ENCODE peak calls at places on chromosome 20, in eight cellular contexts. One of them, this sample, is unnamed.
A peak's percentile ranks its signal among the peaks of the same experiment; 100 is the strongest.

GRCh38 chr20:44888226-44889103 is 3.0 kb downstream of the YWHAB start:
- DNase-seq in NB4: peak; percentile 24
- DNase-seq in epithelial cell of esophagus: peak; percentile 84
- DNase-seq in HFF-Myc: no peak
- DNase-seq in heart right ventricle: no peak
- DNase-seq in AG04450: no peak
- DNase-seq in upper lobe of right lung: no peak
- DNase-seq in A549: peak; percentile 33
- DNase-seq in this sample: no peak

GRCh38 chr20:25356294-25356933 is 34.2 kb downstream of the ABHD12 start:
- DNase-seq in NB4: no peak
- DNase-seq in epithelial cell of esophagus: no peak
- DNase-seq in HFF-Myc: no peak
- DNase-seq in heart right ventricle: no peak
- DNase-seq in AG04450: no peak
- DNase-seq in upper lobe of right lung: no peak
- DNase-seq in A549: no peak
- DNase-seq in this sample: no peak

GRCh38 chr20:39429716-39430115 is 467.6 kb downstream of the DHX35 start:
- DNase-seq in NB4: no peak
- DNase-seq in epithelial cell of esophagus: peak; percentile 1
- DNase-seq in HFF-Myc: no peak
- DNase-seq in heart right ventricle: no peak
- DNase-seq in AG04450: no peak
- DNase-seq in upper lobe of right lung: no peak
- DNase-seq in A549: no peak
- DNase-seq in this sample: no peak

GRCh38 chr20:45355209-45355608 is 7.0 kb upstream of the SDC4 start:
- DNase-seq in NB4: no peak
- DNase-seq in epithelial cell of esophagus: peak; percentile 70
- DNase-seq in HFF-Myc: no peak
- DNase-seq in heart right ventricle: no peak
- DNase-seq in AG04450: no peak
- DNase-seq in upper lobe of right lung: no peak
- DNase-seq in A549: no peak
- DNase-seq in this sample: no peak

GRCh38 chr20:20953738-20954657 is 152.2 kb downstream of the LINC00237 start:
- DNase-seq in NB4: no peak
- DNase-seq in epithelial cell of esophagus: no peak
- DNase-seq in HFF-Myc: no peak
- DNase-seq in heart right ventricle: no peak
- DNase-seq in AG04450: no peak
- DNase-seq in upper lobe of right lung: no peak
- DNase-seq in A549: no peak
- DNase-seq in this sample: no peak

GRCh38 chr20:23048283-23049200 is 930 bp downstream of the THBD start:
- DNase-seq in NB4: peak; percentile 89
- DNase-seq in epithelial cell of esophagus: peak; percentile 75
- DNase-seq in HFF-Myc: peak; percentile 4
- DNase-seq in heart right ventricle: peak; percentile 75
- DNase-seq in AG04450: no peak
- DNase-seq in upper lobe of right lung: peak; percentile 88
- DNase-seq in A549: peak; percentile 76
- DNase-seq in this sample: no peak

GRCh38 chr20:48703511-48704219 is 124.1 kb downstream of the PREX1 start:
- DNase-seq in NB4: no peak
- DNase-seq in epithelial cell of esophagus: no peak
- DNase-seq in HFF-Myc: no peak
- DNase-seq in heart right ventricle: peak; percentile 58
- DNase-seq in AG04450: no peak
- DNase-seq in upper lobe of right lung: peak; percentile 31
- DNase-seq in A549: no peak
- DNase-seq in this sample: no peak

GRCh38 chr20:1669304-1669703 is 11.7 kb upstream of the SIRPG start:
- DNase-seq in NB4: no peak
- DNase-seq in epithelial cell of esophagus: no peak
- DNase-seq in HFF-Myc: no peak
- DNase-seq in heart right ventricle: peak; percentile 44
- DNase-seq in AG04450: no peak
- DNase-seq in upper lobe of right lung: no peak
- DNase-seq in A549: peak; percentile 21
- DNase-seq in this sample: peak; percentile 87

GRCh38 chr20:34390769-34391447 is 27.8 kb downstream of the ITCH start:
- DNase-seq in NB4: peak; percentile 34
- DNase-seq in epithelial cell of esophagus: peak; percentile 88
- DNase-seq in HFF-Myc: peak; percentile 71
- DNase-seq in heart right ventricle: no peak
- DNase-seq in AG04450: peak; percentile 67
- DNase-seq in upper lobe of right lung: peak; percentile 66
- DNase-seq in A549: peak; percentile 36
- DNase-seq in this sample: peak; percentile 61

GRCh38 chr20:35049776-35050352 is 42.7 kb downstream of the TRPC4AP start:
- DNase-seq in NB4: no peak
- DNase-seq in epithelial cell of esophagus: no peak
- DNase-seq in HFF-Myc: no peak
- DNase-seq in heart right ventricle: no peak
- DNase-seq in AG04450: no peak
- DNase-seq in upper lobe of right lung: no peak
- DNase-seq in A549: no peak
- DNase-seq in this sample: peak; percentile 3

GRCh38 chr20:42308980-42309524 is 690.9 kb upstream of the CHD6 start:
- DNase-seq in NB4: no peak
- DNase-seq in epithelial cell of esophagus: no peak
- DNase-seq in HFF-Myc: no peak
- DNase-seq in heart right ventricle: no peak
- DNase-seq in AG04450: no peak
- DNase-seq in upper lobe of right lung: no peak
- DNase-seq in A549: no peak
- DNase-seq in this sample: no peak

GRCh38 chr20:42380287-42380686 is 762.1 kb upstream of the CHD6 start:
- DNase-seq in NB4: no peak
- DNase-seq in epithelial cell of esophagus: no peak
- DNase-seq in HFF-Myc: no peak
- DNase-seq in heart right ventricle: no peak
- DNase-seq in AG04450: no peak
- DNase-seq in upper lobe of right lung: no peak
- DNase-seq in A549: no peak
- DNase-seq in this sample: no peak

GRCh38 chr20:48364688-48365421 is 462.9 kb downstream of the PREX1 start:
- DNase-seq in NB4: no peak
- DNase-seq in epithelial cell of esophagus: no peak
- DNase-seq in HFF-Myc: no peak
- DNase-seq in heart right ventricle: no peak
- DNase-seq in AG04450: no peak
- DNase-seq in upper lobe of right lung: no peak
- DNase-seq in A549: no peak
- DNase-seq in this sample: no peak

GRCh38 chr20:36575066-36575743 is 1.8 kb downstream of the TGIF2 start:
- DNase-seq in NB4: peak; percentile 66
- DNase-seq in epithelial cell of esophagus: peak; percentile 35
- DNase-seq in HFF-Myc: no peak
- DNase-seq in heart right ventricle: peak; percentile 46
- DNase-seq in AG04450: no peak
- DNase-seq in upper lobe of right lung: peak; percentile 68
- DNase-seq in A549: peak; percentile 46
- DNase-seq in this sample: peak; percentile 48

GRCh38 chr20:42373049-42373448 is 754.9 kb upstream of the CHD6 start:
- DNase-seq in NB4: no peak
- DNase-seq in epithelial cell of esophagus: no peak
- DNase-seq in HFF-Myc: no peak
- DNase-seq in heart right ventricle: peak; percentile 16
- DNase-seq in AG04450: no peak
- DNase-seq in upper lobe of right lung: no peak
- DNase-seq in A549: no peak
- DNase-seq in this sample: no peak

GRCh38 chr20:22385602-22386299 is 198.6 kb downstream of the FOXA2 start:
- DNase-seq in NB4: no peak
- DNase-seq in epithelial cell of esophagus: peak; percentile 55
- DNase-seq in HFF-Myc: no peak
- DNase-seq in heart right ventricle: no peak
- DNase-seq in AG04450: no peak
- DNase-seq in upper lobe of right lung: no peak
- DNase-seq in A549: peak; percentile 64
- DNase-seq in this sample: no peak

GRCh38 chr20:24148372-24148771 is 159.8 kb upstream of the GGTLC1 start:
- DNase-seq in NB4: peak; percentile 70
- DNase-seq in epithelial cell of esophagus: no peak
- DNase-seq in HFF-Myc: no peak
- DNase-seq in heart right ventricle: no peak
- DNase-seq in AG04450: no peak
- DNase-seq in upper lobe of right lung: peak; percentile 70
- DNase-seq in A549: no peak
- DNase-seq in this sample: no peak

GRCh38 chr20:5928831-5929715 is 21.3 kb downstream of the TRMT6 start:
- DNase-seq in NB4: no peak
- DNase-seq in epithelial cell of esophagus: peak; percentile 66
- DNase-seq in HFF-Myc: no peak
- DNase-seq in heart right ventricle: no peak
- DNase-seq in AG04450: no peak
- DNase-seq in upper lobe of right lung: no peak
- DNase-seq in A549: no peak
- DNase-seq in this sample: no peak

GRCh38 chr20:23047738-23048214 is 1.7 kb downstream of the THBD start:
- DNase-seq in NB4: no peak
- DNase-seq in epithelial cell of esophagus: peak; percentile 59
- DNase-seq in HFF-Myc: no peak
- DNase-seq in heart right ventricle: peak; percentile 47
- DNase-seq in AG04450: no peak
- DNase-seq in upper lobe of right lung: peak; percentile 78
- DNase-seq in A549: no peak
- DNase-seq in this sample: no peak

GRCh38 chr20:34528921-34529297 is 12.7 kb downstream of the DYNLRB1 start:
- DNase-seq in NB4: no peak
- DNase-seq in epithelial cell of esophagus: no peak
- DNase-seq in HFF-Myc: no peak
- DNase-seq in heart right ventricle: peak; percentile 52
- DNase-seq in AG04450: no peak
- DNase-seq in upper lobe of right lung: peak; percentile 84
- DNase-seq in A549: no peak
- DNase-seq in this sample: no peak

GRCh38 chr20:48584391-48585249 is 243.2 kb downstream of the PREX1 start:
- DNase-seq in NB4: no peak
- DNase-seq in epithelial cell of esophagus: no peak
- DNase-seq in HFF-Myc: no peak
- DNase-seq in heart right ventricle: no peak
- DNase-seq in AG04450: no peak
- DNase-seq in upper lobe of right lung: peak; percentile 0
- DNase-seq in A549: no peak
- DNase-seq in this sample: no peak

GRCh38 chr20:14561733-14562132 is 224.3 kb upstream of the FLRT3 start:
- DNase-seq in NB4: no peak
- DNase-seq in epithelial cell of esophagus: no peak
- DNase-seq in HFF-Myc: no peak
- DNase-seq in heart right ventricle: no peak
- DNase-seq in AG04450: peak; percentile 27
- DNase-seq in upper lobe of right lung: no peak
- DNase-seq in A549: no peak
- DNase-seq in this sample: no peak

GRCh38 chr20:20199338-20200160 is 147.2 kb downstream of the CFAP61 start:
- DNase-seq in NB4: no peak
- DNase-seq in epithelial cell of esophagus: no peak
- DNase-seq in HFF-Myc: no peak
- DNase-seq in heart right ventricle: no peak
- DNase-seq in AG04450: no peak
- DNase-seq in upper lobe of right lung: no peak
- DNase-seq in A549: no peak
- DNase-seq in this sample: no peak

GRCh38 chr20:61560361-61560853 is 308.3 kb downstream of the CDH4 start:
- DNase-seq in NB4: no peak
- DNase-seq in epithelial cell of esophagus: peak; percentile 14
- DNase-seq in HFF-Myc: peak; percentile 15
- DNase-seq in heart right ventricle: no peak
- DNase-seq in AG04450: no peak
- DNase-seq in upper lobe of right lung: no peak
- DNase-seq in A549: no peak
- DNase-seq in this sample: peak; percentile 26
- TF ChIP-seq CTCF in NB4: no peak
- TF ChIP-seq CTCF in epithelial cell of esophagus: no peak
- TF ChIP-seq CTCF in HFF-Myc: peak; percentile 15
- TF ChIP-seq CTCF in heart right ventricle: no peak
- TF ChIP-seq CTCF in AG04450: peak; percentile 15
- TF ChIP-seq CTCF in upper lobe of right lung: peak; percentile 13
- TF ChIP-seq CTCF in A549: no peak
- TF ChIP-seq CTCF in this sample: peak; percentile 42

DNA sequence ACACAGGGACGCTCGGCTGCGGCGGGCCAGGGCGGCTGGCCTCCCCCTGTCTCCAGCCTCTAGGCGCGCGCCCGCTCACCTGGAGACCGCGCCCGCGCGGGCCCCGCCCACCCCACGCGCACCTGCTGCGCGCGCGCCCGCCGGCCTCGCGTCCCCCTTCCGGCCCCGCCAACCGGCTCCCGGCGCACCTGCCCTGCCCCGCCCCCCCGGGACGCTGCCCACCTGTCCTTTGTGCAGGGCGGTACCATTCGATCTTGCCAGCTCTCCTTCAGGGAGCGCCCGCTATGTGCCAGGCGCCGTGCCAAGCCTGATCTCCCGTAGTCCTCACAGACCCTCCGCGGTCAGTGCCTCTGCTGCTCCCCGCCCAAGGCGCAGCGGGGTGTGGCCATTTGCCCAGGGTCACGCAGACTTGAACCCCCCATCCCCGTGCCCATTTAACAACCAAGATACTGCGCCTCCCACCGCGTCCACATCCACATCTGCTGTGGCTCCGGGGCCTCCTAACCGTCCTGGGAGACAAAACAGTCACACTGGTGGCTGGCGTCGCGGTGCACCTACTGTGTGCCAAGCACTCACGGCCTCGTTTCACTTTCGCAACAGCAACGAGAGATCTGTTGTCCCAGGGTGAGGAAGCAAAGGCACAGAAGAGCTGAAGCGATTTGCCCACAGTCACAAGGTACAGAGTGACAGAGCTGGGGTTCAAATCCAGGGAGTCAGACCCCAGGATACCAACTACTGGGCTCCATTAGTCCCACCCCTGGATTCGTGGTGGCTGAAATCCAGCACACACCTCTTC is 48.1 kb downstream of the NOL4L start:
- DNase-seq in NB4: peak; percentile 51
- DNase-seq in epithelial cell of esophagus: no peak
- DNase-seq in HFF-Myc: no peak
- DNase-seq in heart right ventricle: peak; percentile 42
- DNase-seq in AG04450: no peak
- DNase-seq in upper lobe of right lung: peak; percentile 81
- DNase-seq in A549: no peak
- DNase-seq in this sample: no peak
- H3K4me3 ChIP-seq in NB4: peak overlapping the region; percentile 13
- H3K4me3 ChIP-seq in epithelial cell of esophagus: peak overlapping the region; percentile 36
- H3K4me3 ChIP-seq in HFF-Myc: peak overlapping the region; percentile 7
- H3K4me3 ChIP-seq in heart right ventricle: peak overlapping the region; percentile 53
- H3K4me3 ChIP-seq in AG04450: peak overlapping the region; percentile 57
- H3K4me3 ChIP-seq in upper lobe of right lung: peak overlapping the region; percentile 48
- H3K4me3 ChIP-seq in A549: peak overlapping the region; percentile 54
- H3K4me3 ChIP-seq in this sample: peak overlapping the region; percentile 34

GRCh38 chr20:7980332-7981046 is 39.1 kb downstream of the TMX4 start:
- DNase-seq in NB4: peak; percentile 70
- DNase-seq in epithelial cell of esophagus: peak; percentile 52
- DNase-seq in HFF-Myc: no peak
- DNase-seq in heart right ventricle: no peak
- DNase-seq in AG04450: peak; percentile 24
- DNase-seq in upper lobe of right lung: no peak
- DNase-seq in A549: peak; percentile 70
- DNase-seq in this sample: peak; percentile 11
- TF ChIP-seq CTCF in NB4: peak; percentile 54
- TF ChIP-seq CTCF in epithelial cell of esophagus: peak; percentile 62
- TF ChIP-seq CTCF in HFF-Myc: peak; percentile 49
- TF ChIP-seq CTCF in heart right ventricle: peak; percentile 50
- TF ChIP-seq CTCF in AG04450: peak; percentile 71
- TF ChIP-seq CTCF in upper lobe of right lung: peak; percentile 39
- TF ChIP-seq CTCF in A549: peak; percentile 48
- TF ChIP-seq CTCF in this sample: peak; percentile 57

GRCh38 chr20:54172856-54173652 is 732 bp downstream of the CYP24A1 start:
- DNase-seq in NB4: no peak
- DNase-seq in epithelial cell of esophagus: peak; percentile 31
- DNase-seq in HFF-Myc: no peak
- DNase-seq in heart right ventricle: no peak
- DNase-seq in AG04450: no peak
- DNase-seq in upper lobe of right lung: no peak
- DNase-seq in A549: no peak
- DNase-seq in this sample: no peak
- H3K4me3 ChIP-seq in NB4: no peak overlapping the region
- H3K4me3 ChIP-seq in epithelial cell of esophagus: peak overlapping the region; percentile 10
- H3K4me3 ChIP-seq in HFF-Myc: peak overlapping the region; percentile 30
- H3K4me3 ChIP-seq in heart right ventricle: no peak overlapping the region
- H3K4me3 ChIP-seq in AG04450: no peak overlapping the region
- H3K4me3 ChIP-seq in upper lobe of right lung: no peak overlapping the region
- H3K4me3 ChIP-seq in A549: peak overlapping the region; percentile 83
- H3K4me3 ChIP-seq in this sample: peak overlapping the region; percentile 30